ENCODE peak calls at places on chromosome 15, in nine cellular contexts. One of them, this sample, is unnamed. For H3K36me3, the result is how much of the 10 kb centered on the place peaks cover.

GRCh38 chr15:53694534-53694874 is 65.0 kb downstream of the WDR72 start:
- DNase-seq in heart left ventricle: no peak
- DNase-seq in suprapubic skin: no peak
- DNase-seq in IMR-90: no peak
- DNase-seq in body of pancreas: no peak
- DNase-seq in esophagus muscularis mucosa: no peak
- DNase-seq in ovary: no peak
- DNase-seq in tibial nerve: no peak
- DNase-seq in uterus: no peak
- DNase-seq in this sample: no peak

GRCh38 chr15:99016680-99017321 is 9.2 kb upstream of the PGPEP1L start:
- DNase-seq in heart left ventricle: no peak
- DNase-seq in suprapubic skin: no peak
- DNase-seq in IMR-90: peak
- DNase-seq in body of pancreas: no peak
- DNase-seq in esophagus muscularis mucosa: peak
- DNase-seq in ovary: no peak
- DNase-seq in tibial nerve: no peak
- DNase-seq in uterus: no peak
- DNase-seq in this sample: no peak

GRCh38 chr15:91022832-91023129 is 387 bp upstream of the VPS33B start:
- DNase-seq in heart left ventricle: no peak
- DNase-seq in suprapubic skin: no peak
- DNase-seq in IMR-90: no peak
- DNase-seq in body of pancreas: no peak
- DNase-seq in esophagus muscularis mucosa: no peak
- DNase-seq in ovary: no peak
- DNase-seq in tibial nerve: no peak
- DNase-seq in uterus: no peak
- DNase-seq in this sample: no peak

GRCh38 chr15:43099105-43099845 is 6.6 kb downstream of the UBR1 start:
- DNase-seq in heart left ventricle: no peak
- DNase-seq in suprapubic skin: no peak
- DNase-seq in IMR-90: no peak
- DNase-seq in body of pancreas: no peak
- DNase-seq in esophagus muscularis mucosa: no peak
- DNase-seq in ovary: no peak
- DNase-seq in tibial nerve: no peak
- DNase-seq in uterus: no peak
- DNase-seq in this sample: no peak

GRCh38 chr15:70504305-70504951 is 258.9 kb downstream of the UACA start:
- DNase-seq in heart left ventricle: peak
- DNase-seq in suprapubic skin: no peak
- DNase-seq in IMR-90: peak
- DNase-seq in body of pancreas: peak
- DNase-seq in esophagus muscularis mucosa: no peak
- DNase-seq in ovary: peak
- DNase-seq in tibial nerve: peak
- DNase-seq in uterus: peak
- DNase-seq in this sample: peak

GRCh38 chr15:49179433-49180190 is 9.6 kb downstream of the GALK2 start:
- DNase-seq in heart left ventricle: no peak
- DNase-seq in suprapubic skin: no peak
- DNase-seq in IMR-90: no peak
- DNase-seq in body of pancreas: no peak
- DNase-seq in esophagus muscularis mucosa: no peak
- DNase-seq in ovary: no peak
- DNase-seq in tibial nerve: no peak
- DNase-seq in uterus: no peak
- DNase-seq in this sample: no peak

GRCh38 chr15:100111103-100112060 is 230.4 kb downstream of the ADAMTS17 start:
- DNase-seq in heart left ventricle: peak
- DNase-seq in suprapubic skin: peak
- DNase-seq in IMR-90: peak
- DNase-seq in body of pancreas: peak
- DNase-seq in esophagus muscularis mucosa: no peak
- DNase-seq in ovary: no peak
- DNase-seq in tibial nerve: peak
- DNase-seq in uterus: peak
- DNase-seq in this sample: no peak

GRCh38 chr15:34336947-34337556 is 529 bp downstream of the SLC12A6 start:
- DNase-seq in heart left ventricle: no peak
- DNase-seq in suprapubic skin: no peak
- DNase-seq in IMR-90: no peak
- DNase-seq in body of pancreas: no peak
- DNase-seq in esophagus muscularis mucosa: no peak
- DNase-seq in ovary: no peak
- DNase-seq in tibial nerve: no peak
- DNase-seq in uterus: no peak
- DNase-seq in this sample: no peak

GRCh38 chr15:46061002-46061401 is 426.2 kb downstream of the SQOR start:
- DNase-seq in heart left ventricle: no peak
- DNase-seq in suprapubic skin: no peak
- DNase-seq in IMR-90: no peak
- DNase-seq in body of pancreas: no peak
- DNase-seq in esophagus muscularis mucosa: no peak
- DNase-seq in ovary: no peak
- DNase-seq in tibial nerve: no peak
- DNase-seq in uterus: no peak
- DNase-seq in this sample: no peak

GRCh38 chr15:59245583-59245982 is 38.9 kb downstream of the LDHAL6B start:
- DNase-seq in heart left ventricle: no peak
- DNase-seq in suprapubic skin: no peak
- DNase-seq in IMR-90: no peak
- DNase-seq in body of pancreas: no peak
- DNase-seq in esophagus muscularis mucosa: no peak
- DNase-seq in ovary: no peak
- DNase-seq in tibial nerve: no peak
- DNase-seq in uterus: no peak
- DNase-seq in this sample: no peak

GRCh38 chr15:101621961-101622360 is 30.2 kb downstream of the TM2D3 start:
- DNase-seq in heart left ventricle: no peak
- DNase-seq in suprapubic skin: no peak
- DNase-seq in IMR-90: no peak
- DNase-seq in body of pancreas: no peak
- DNase-seq in esophagus muscularis mucosa: no peak
- DNase-seq in ovary: no peak
- DNase-seq in tibial nerve: no peak
- DNase-seq in uterus: no peak
- DNase-seq in this sample: no peak

GRCh38 chr15:96066852-96067490 is 263.5 kb upstream of the NR2F2 start:
- DNase-seq in heart left ventricle: no peak
- DNase-seq in suprapubic skin: no peak
- DNase-seq in IMR-90: no peak
- DNase-seq in body of pancreas: no peak
- DNase-seq in esophagus muscularis mucosa: no peak
- DNase-seq in ovary: no peak
- DNase-seq in tibial nerve: no peak
- DNase-seq in uterus: no peak
- DNase-seq in this sample: no peak

GRCh38 chr15:31396881-31397560 is 70.4 kb downstream of the KLF13 start:
- DNase-seq in heart left ventricle: peak
- DNase-seq in suprapubic skin: peak
- DNase-seq in IMR-90: peak
- DNase-seq in body of pancreas: peak
- DNase-seq in esophagus muscularis mucosa: peak
- DNase-seq in ovary: peak
- DNase-seq in tibial nerve: peak
- DNase-seq in uterus: peak
- DNase-seq in this sample: peak

GRCh38 chr15:45121706-45122417 is 7.7 kb downstream of the DUOXA2 start:
- DNase-seq in heart left ventricle: no peak
- DNase-seq in suprapubic skin: no peak
- DNase-seq in IMR-90: peak
- DNase-seq in body of pancreas: no peak
- DNase-seq in esophagus muscularis mucosa: no peak
- DNase-seq in ovary: no peak
- DNase-seq in tibial nerve: no peak
- DNase-seq in uterus: no peak
- DNase-seq in this sample: no peak

GRCh38 chr15:36161781-36162212 is 417.6 kb upstream of the CDIN1 start:
- DNase-seq in heart left ventricle: peak
- DNase-seq in suprapubic skin: peak
- DNase-seq in IMR-90: no peak
- DNase-seq in body of pancreas: no peak
- DNase-seq in esophagus muscularis mucosa: no peak
- DNase-seq in ovary: peak
- DNase-seq in tibial nerve: peak
- DNase-seq in uterus: no peak
- DNase-seq in this sample: peak

GRCh38 chr15:77550275-77551251 is 82.1 kb downstream of the LINGO1 start:
- DNase-seq in heart left ventricle: no peak
- DNase-seq in suprapubic skin: no peak
- DNase-seq in IMR-90: no peak
- DNase-seq in body of pancreas: no peak
- DNase-seq in esophagus muscularis mucosa: no peak
- DNase-seq in ovary: no peak
- DNase-seq in tibial nerve: no peak
- DNase-seq in uterus: no peak
- DNase-seq in this sample: no peak

GRCh38 chr15:32825219-32825618 is 107.4 kb downstream of the GREM1 start:
- DNase-seq in heart left ventricle: no peak
- DNase-seq in suprapubic skin: no peak
- DNase-seq in IMR-90: no peak
- DNase-seq in body of pancreas: no peak
- DNase-seq in esophagus muscularis mucosa: no peak
- DNase-seq in ovary: no peak
- DNase-seq in tibial nerve: no peak
- DNase-seq in uterus: no peak
- DNase-seq in this sample: no peak

GRCh38 chr15:31758126-31758525 is 272.2 kb upstream of the CHRNA7 start:
- DNase-seq in heart left ventricle: peak
- DNase-seq in suprapubic skin: no peak
- DNase-seq in IMR-90: peak
- DNase-seq in body of pancreas: peak
- DNase-seq in esophagus muscularis mucosa: no peak
- DNase-seq in ovary: peak
- DNase-seq in tibial nerve: peak
- DNase-seq in uterus: no peak
- DNase-seq in this sample: no peak

GRCh38 chr15:81987628-81988027 is 58.2 kb downstream of the MEX3B start:
- DNase-seq in heart left ventricle: no peak
- DNase-seq in suprapubic skin: no peak
- DNase-seq in IMR-90: no peak
- DNase-seq in body of pancreas: no peak
- DNase-seq in esophagus muscularis mucosa: no peak
- DNase-seq in ovary: no peak
- DNase-seq in tibial nerve: no peak
- DNase-seq in uterus: no peak
- DNase-seq in this sample: no peak

DNA sequence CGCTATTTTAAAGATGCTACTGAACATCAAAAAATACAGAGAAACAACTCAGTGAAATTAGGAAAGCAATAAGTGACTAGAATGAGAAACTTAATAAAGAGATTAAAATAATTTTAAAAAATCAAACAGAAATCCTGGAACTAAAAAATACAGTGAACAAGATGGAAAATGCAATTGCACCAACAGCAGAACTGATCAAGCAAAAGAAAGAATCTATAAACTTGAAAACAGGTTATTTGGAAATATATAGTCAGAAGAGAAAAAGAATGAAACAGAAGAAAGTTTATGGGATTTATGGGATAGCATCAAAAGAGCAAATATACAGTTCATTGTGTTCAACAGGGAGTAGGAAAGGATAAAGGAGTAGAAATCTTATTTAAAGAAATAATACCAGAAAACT is 53.3 kb downstream of the MEX3B start:
- DNase-seq in heart left ventricle: no peak
- DNase-seq in suprapubic skin: no peak
- DNase-seq in IMR-90: no peak
- DNase-seq in body of pancreas: no peak
- DNase-seq in esophagus muscularis mucosa: no peak
- DNase-seq in ovary: no peak
- DNase-seq in tibial nerve: no peak
- DNase-seq in uterus: no peak
- DNase-seq in this sample: no peak
- H3K36me3 ChIP-seq in heart left ventricle: under half
- H3K36me3 ChIP-seq in suprapubic skin: under half
- H3K36me3 ChIP-seq in IMR-90: under half
- H3K36me3 ChIP-seq in body of pancreas: under half
- H3K36me3 ChIP-seq in esophagus muscularis mucosa: under half
- H3K36me3 ChIP-seq in ovary: under half
- H3K36me3 ChIP-seq in tibial nerve: under half
- H3K36me3 ChIP-seq in uterus: under half
- H3K36me3 ChIP-seq in this sample: under half

DNA sequence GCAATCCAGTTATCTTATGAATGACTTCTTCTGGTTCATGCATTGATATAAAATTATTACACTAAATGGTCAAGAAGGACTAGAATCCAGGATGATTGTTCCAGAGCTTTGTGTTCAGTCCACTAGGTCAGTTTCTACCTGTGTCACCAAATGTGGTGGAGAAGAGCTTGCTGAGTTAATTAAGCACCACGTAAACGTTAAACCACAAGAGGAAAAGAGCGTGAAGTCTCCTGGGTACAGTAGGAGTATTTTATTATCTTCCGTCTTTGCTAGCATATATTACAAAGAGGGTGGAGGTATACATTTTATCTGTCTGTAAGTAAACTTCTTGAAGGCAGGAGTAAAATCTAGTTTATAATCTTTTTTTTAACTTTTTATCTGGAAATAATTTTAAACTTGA is 23.5 kb downstream of the CHP1 start:
- DNase-seq in heart left ventricle: no peak
- DNase-seq in suprapubic skin: no peak
- DNase-seq in IMR-90: no peak
- DNase-seq in body of pancreas: no peak
- DNase-seq in esophagus muscularis mucosa: no peak
- DNase-seq in ovary: no peak
- DNase-seq in tibial nerve: no peak
- DNase-seq in uterus: no peak
- DNase-seq in this sample: no peak
- H3K4me3 ChIP-seq in heart left ventricle: no peak
- H3K4me3 ChIP-seq in suprapubic skin: no peak
- H3K4me3 ChIP-seq in IMR-90: no peak
- H3K4me3 ChIP-seq in body of pancreas: no peak
- H3K4me3 ChIP-seq in esophagus muscularis mucosa: no peak
- H3K4me3 ChIP-seq in ovary: no peak
- H3K4me3 ChIP-seq in tibial nerve: no peak
- H3K4me3 ChIP-seq in uterus: no peak
- H3K4me3 ChIP-seq in this sample: no peak

DNA sequence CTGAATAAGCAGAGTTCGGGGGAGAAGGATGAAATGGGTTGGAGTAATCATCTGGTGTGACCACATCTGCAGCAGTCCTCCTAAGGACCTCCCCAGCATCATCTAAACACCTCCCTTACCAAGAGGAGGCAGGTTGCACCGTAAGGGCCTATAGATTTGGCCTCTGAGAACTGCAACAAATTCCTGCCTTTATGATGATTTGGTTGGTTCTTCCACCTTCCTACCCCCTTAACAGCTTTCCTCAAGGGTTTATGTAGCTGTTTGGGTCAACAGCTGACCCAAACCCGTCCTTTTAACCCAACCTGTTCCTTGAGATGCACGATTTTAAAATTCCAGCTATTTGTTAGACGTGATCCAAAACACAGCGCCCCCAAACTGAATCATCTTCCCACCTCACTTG is 58.2 kb downstream of the AAGAB start:
- DNase-seq in heart left ventricle: no peak
- DNase-seq in suprapubic skin: no peak
- DNase-seq in IMR-90: peak
- DNase-seq in body of pancreas: no peak
- DNase-seq in esophagus muscularis mucosa: no peak
- DNase-seq in ovary: no peak
- DNase-seq in tibial nerve: no peak
- DNase-seq in uterus: no peak
- DNase-seq in this sample: no peak
- TF ChIP-seq POLR2A in heart left ventricle: no peak
- TF ChIP-seq POLR2A in suprapubic skin: no peak
- TF ChIP-seq POLR2A in IMR-90: no peak
- TF ChIP-seq POLR2A in body of pancreas: no peak
- TF ChIP-seq POLR2A in esophagus muscularis mucosa: no peak
- TF ChIP-seq POLR2A in ovary: no peak
- TF ChIP-seq POLR2A in tibial nerve: no peak
- TF ChIP-seq POLR2A in uterus: no peak
- TF ChIP-seq POLR2A in this sample: no peak

GRCh38 chr15:63065262-63066234 is 23.0 kb downstream of the TPM1 start:
- DNase-seq in heart left ventricle: no peak
- DNase-seq in suprapubic skin: no peak
- DNase-seq in IMR-90: no peak
- DNase-seq in body of pancreas: no peak
- DNase-seq in esophagus muscularis mucosa: no peak
- DNase-seq in ovary: no peak
- DNase-seq in tibial nerve: no peak
- DNase-seq in uterus: no peak
- DNase-seq in this sample: no peak
- H3K36me3 ChIP-seq in heart left ventricle: half or more
- H3K36me3 ChIP-seq in suprapubic skin: half or more
- H3K36me3 ChIP-seq in IMR-90: half or more
- H3K36me3 ChIP-seq in body of pancreas: under half
- H3K36me3 ChIP-seq in esophagus muscularis mucosa: half or more
- H3K36me3 ChIP-seq in ovary: under half
- H3K36me3 ChIP-seq in tibial nerve: under half
- H3K36me3 ChIP-seq in uterus: under half
- H3K36me3 ChIP-seq in this sample: under half